ENCODE peak calls at places on chromosomes 11 and 22, in eight cellular contexts. I is psoas muscle, O is RWPE1, L is neural crest cell, U is heart left ventricle, P is GM12864, K is tibial nerve, A is mucosa of descending colon. V is an unnamed sample.

GRCh38 chr22:31872209-31872608 is 72.1 kb upstream of the YWHAH start:
- DNase-seq in I (no peak), O (no peak), L (no peak), U (no peak), P (no peak), K (no peak), A (no peak), V (peak)

GRCh38 chr11:75576445-75577049 is 14.5 kb downstream of the SERPINH1 start:
- DNase-seq in I (peak), O (no peak), L (no peak), U (no peak), P (no peak), K (peak), A (peak), V (peak)

GRCh38 chr22:20750461-20751184 is 23.3 kb upstream of the SERPIND1 start:
- DNase-seq in I (peak), O (peak), L (no peak), U (peak), P (no peak), K (peak), A (no peak), V (no peak)

GRCh38 chr11:78801161-78801884 is 226.7 kb upstream of the NARS2 start:
- DNase-seq in I (peak), O (no peak), L (no peak), U (no peak), P (no peak), K (peak), A (no peak), V (no peak)

GRCh38 chr11:110323786-110324185 is 27.4 kb upstream of the RDX start:
- DNase-seq in I (no peak), O (no peak), L (no peak), U (no peak), P (no peak), K (no peak), A (no peak), V (no peak)

GRCh38 chr11:55707029-55707428 is 45.0 kb downstream of the OR4C6 start:
- DNase-seq in I (no peak), O (peak), L (no peak), U (no peak), P (no peak), K (no peak), A (no peak), V (no peak)

GRCh38 chr11:108199446-108200321 is 22.8 kb downstream of the NPAT start:
- DNase-seq in I (no peak), O (peak), L (no peak), U (no peak), P (peak), K (no peak), A (no peak), V (no peak)

GRCh38 chr22:28151241-28151640 is 232.2 kb upstream of the PITPNB start:
- DNase-seq in I (no peak), O (no peak), L (no peak), U (no peak), P (no peak), K (no peak), A (no peak), V (no peak)

GRCh38 chr22:38925571-38926041 is 31.8 kb upstream of the APOBEC3A start:
- DNase-seq in I (no peak), O (no peak), L (no peak), U (no peak), P (no peak), K (no peak), A (no peak), V (no peak)

GRCh38 chr22:25668437-25668836 is 73.6 kb upstream of the MYO18B start:
- DNase-seq in I (no peak), O (no peak), L (no peak), U (no peak), P (no peak), K (peak), A (no peak), V (no peak)

GRCh38 chr22:23969071-23969470 is 2.4 kb downstream of the DDTL start:
- DNase-seq in I (no peak), O (no peak), L (no peak), U (no peak), P (no peak), K (no peak), A (no peak), V (no peak)

GRCh38 chr22:20464096-20464614 is 26.5 kb upstream of the SCARF2 start:
- DNase-seq in I (peak), O (no peak), L (no peak), U (no peak), P (no peak), K (no peak), A (no peak), V (no peak)

GRCh38 chr11:84714316-84714780 is 912.8 kb downstream of the DLG2 start:
- DNase-seq in I (peak), O (peak), L (peak), U (peak), P (no peak), K (no peak), A (peak), V (peak)

GRCh38 chr11:71582309-71582895 is at the start of gene KRTAP5-11:
- DNase-seq in I (no peak), O (no peak), L (no peak), U (no peak), P (no peak), K (no peak), A (no peak), V (no peak)

GRCh38 chr22:31344369-31345330 is 1.5 kb downstream of the PATZ1 start:
- DNase-seq in I (peak), O (no peak), L (no peak), U (no peak), P (no peak), K (peak), A (peak), V (no peak)

GRCh38 chr11:79287952-79288351 is 152.9 kb downstream of the TENM4 start:
- DNase-seq in I (no peak), O (no peak), L (no peak), U (no peak), P (no peak), K (peak), A (no peak), V (no peak)

GRCh38 chr22:35154937-35155387 is 89.0 kb downstream of the ISX start:
- DNase-seq in I (no peak), O (peak), L (peak), U (peak), P (peak), K (peak), A (peak), V (peak)

GRCh38 chr11:82855616-82856015 is 44.6 kb downstream of the PRCP start:
- DNase-seq in I (no peak), O (no peak), L (no peak), U (no peak), P (no peak), K (no peak), A (no peak), V (no peak)

GRCh38 chr22:43006016-43006505 is 8.9 kb downstream of the PACSIN2 start:
- DNase-seq in I (no peak), O (no peak), L (no peak), U (no peak), P (no peak), K (no peak), A (no peak), V (no peak)

GRCh38 chr11:121672630-121673487 is 220.1 kb upstream of the SORL1-AS1 start:
- DNase-seq in I (peak), O (no peak), L (no peak), U (peak), P (no peak), K (peak), A (no peak), V (no peak)

GRCh38 chr22:37148031-37148651 is 1.6 kb downstream of the IL2RB start:
- DNase-seq in I (no peak), O (no peak), L (no peak), U (peak), P (no peak), K (no peak), A (no peak), V (no peak)

GRCh38 chr22:49147171-49147570 is 680.5 kb downstream of the BRD1 start:
- DNase-seq in I (no peak), O (no peak), L (no peak), U (no peak), P (no peak), K (no peak), A (no peak), V (no peak)

GRCh38 chr11:119125849-119126248 is 4.5 kb downstream of the HINFP start:
- DNase-seq in I (no peak), O (no peak), L (no peak), U (no peak), P (no peak), K (no peak), A (peak), V (no peak)

GRCh38 chr11:122690801-122691649 is 35.5 kb downstream of the UBASH3B start:
- DNase-seq in I (no peak), O (no peak), L (no peak), U (no peak), P (no peak), K (peak), A (no peak), V (no peak)

GRCh38 chr11:6099577-6099976 is 7.9 kb upstream of the OR56B4 start:
- DNase-seq in I (no peak), O (no peak), L (no peak), U (no peak), P (no peak), K (no peak), A (no peak), V (no peak)

GRCh38 chr11:114159320-114159719 is 99.8 kb downstream of the ZBTB16 start:
- DNase-seq in I (peak), O (peak), L (no peak), U (no peak), P (no peak), K (no peak), A (no peak), V (no peak)

GRCh38 chr22:39592104-39593060 is 21.8 kb downstream of the CACNA1I start:
- DNase-seq in I (no peak), O (peak), L (no peak), U (no peak), P (no peak), K (no peak), A (no peak), V (no peak)

GRCh38 chr22:40346178-40347064 is at the start of gene ADSL:
- DNase-seq in I (peak), O (peak), L (peak), U (peak), P (peak), K (peak), A (peak), V (peak)

GRCh38 chr11:117281159-117281558 is 10.0 kb upstream of the BACE1-AS start:
- DNase-seq in I (no peak), O (peak), L (no peak), U (no peak), P (no peak), K (no peak), A (no peak), V (no peak)

GRCh38 chr11:68942090-68942620 is 38.5 kb downstream of the IGHMBP2 start:
- DNase-seq in I (no peak), O (no peak), L (no peak), U (no peak), P (no peak), K (no peak), A (no peak), V (no peak)

GRCh38 chr11:95450547-95451123 is 219.6 kb upstream of the SESN3 start:
- DNase-seq in I (no peak), O (no peak), L (no peak), U (no peak), P (no peak), K (no peak), A (no peak), V (no peak)

GRCh38 chr22:27801197-27801615 is 350 bp downstream of the MN1 start:
- DNase-seq in I (peak), O (peak), L (peak), U (no peak), P (no peak), K (no peak), A (peak), V (peak)

GRCh38 chr11:115580416-115580815 is 76.2 kb upstream of the CADM1 start:
- DNase-seq in I (no peak), O (no peak), L (no peak), U (no peak), P (no peak), K (no peak), A (no peak), V (no peak)

GRCh38 chr11:115578275-115578674 is 74.1 kb upstream of the CADM1 start:
- DNase-seq in I (no peak), O (no peak), L (no peak), U (no peak), P (no peak), K (no peak), A (no peak), V (no peak)

GRCh38 chr11:115577701-115578100 is 73.5 kb upstream of the CADM1 start:
- DNase-seq in I (no peak), O (no peak), L (no peak), U (no peak), P (no peak), K (no peak), A (no peak), V (no peak)

GRCh38 chr11:115579181-115579825 is 75.1 kb upstream of the CADM1 start:
- DNase-seq in I (no peak), O (no peak), L (no peak), U (no peak), P (no peak), K (no peak), A (no peak), V (no peak)

GRCh38 chr11:115576606-115577005 is 72.4 kb upstream of the CADM1 start:
- DNase-seq in I (no peak), O (peak), L (no peak), U (no peak), P (no peak), K (no peak), A (no peak), V (no peak)
- TF ChIP-seq CTCF in I (no peak), O (no peak), L (no peak), U (no peak), P (no peak), K (no peak), A (no peak), V (no peak)

GRCh38 chr11:2388431-2389024 is 11.4 kb downstream of the CD81 start:
- DNase-seq in I (no peak), O (no peak), L (no peak), U (no peak), P (no peak), K (no peak), A (no peak), V (no peak)

GRCh38 chr11:2390871-2391662 is 9.5 kb upstream of the TSSC4 start:
- DNase-seq in I (no peak), O (peak), L (no peak), U (peak), P (no peak), K (no peak), A (no peak), V (no peak)

GRCh38 chr11:2390091-2390870 is 10.3 kb upstream of the TSSC4 start:
- DNase-seq in I (peak), O (no peak), L (no peak), U (no peak), P (no peak), K (no peak), A (no peak), V (no peak)

GRCh38 chr11:2387266-2387982 is 10.3 kb downstream of the CD81 start:
- DNase-seq in I (no peak), O (no peak), L (no peak), U (no peak), P (no peak), K (no peak), A (no peak), V (no peak)

GRCh38 chr11:2389344-2390026 is 11.1 kb upstream of the TSSC4 start:
- DNase-seq in I (no peak), O (no peak), L (no peak), U (no peak), P (no peak), K (no peak), A (no peak), V (no peak)
- TF ChIP-seq CTCF in I (no peak), O (peak), L (peak), U (no peak), P (peak), K (no peak), A (no peak), V (no peak)

GRCh38 chr11:128942807-128943430 is at the start of gene TP53AIP1:
- DNase-seq in I (no peak), O (no peak), L (no peak), U (no peak), P (no peak), K (no peak), A (no peak), V (no peak)

GRCh38 chr11:128946646-128947045 is 4.0 kb upstream of the TP53AIP1 start:
- DNase-seq in I (no peak), O (no peak), L (no peak), U (no peak), P (no peak), K (no peak), A (no peak), V (no peak)

GRCh38 chr11:128953151-128953550 is 10.5 kb upstream of the TP53AIP1 start:
- DNase-seq in I (no peak), O (no peak), L (no peak), U (no peak), P (no peak), K (no peak), A (no peak), V (no peak)

GRCh38 chr11:128949791-128950454 is 7.3 kb upstream of the TP53AIP1 start:
- DNase-seq in I (no peak), O (no peak), L (no peak), U (no peak), P (no peak), K (no peak), A (no peak), V (no peak)

GRCh38 chr11:128948583-128948982 is 5.9 kb upstream of the TP53AIP1 start:
- DNase-seq in I (no peak), O (peak), L (no peak), U (no peak), P (no peak), K (no peak), A (no peak), V (peak)
- TF ChIP-seq CTCF in I (no peak), O (no peak), L (peak), U (peak), P (peak), K (no peak), A (no peak), V (no peak)

GRCh38 chr11:18203723-18204122 is 31.1 kb downstream of the MRGPRX4 start:
- DNase-seq in I (no peak), O (peak), L (peak), U (no peak), P (no peak), K (no peak), A (no peak), V (peak)
- TF ChIP-seq CTCF in I (no peak), O (peak), L (peak), U (no peak), P (peak), K (no peak), A (no peak), V (no peak)

DNA sequence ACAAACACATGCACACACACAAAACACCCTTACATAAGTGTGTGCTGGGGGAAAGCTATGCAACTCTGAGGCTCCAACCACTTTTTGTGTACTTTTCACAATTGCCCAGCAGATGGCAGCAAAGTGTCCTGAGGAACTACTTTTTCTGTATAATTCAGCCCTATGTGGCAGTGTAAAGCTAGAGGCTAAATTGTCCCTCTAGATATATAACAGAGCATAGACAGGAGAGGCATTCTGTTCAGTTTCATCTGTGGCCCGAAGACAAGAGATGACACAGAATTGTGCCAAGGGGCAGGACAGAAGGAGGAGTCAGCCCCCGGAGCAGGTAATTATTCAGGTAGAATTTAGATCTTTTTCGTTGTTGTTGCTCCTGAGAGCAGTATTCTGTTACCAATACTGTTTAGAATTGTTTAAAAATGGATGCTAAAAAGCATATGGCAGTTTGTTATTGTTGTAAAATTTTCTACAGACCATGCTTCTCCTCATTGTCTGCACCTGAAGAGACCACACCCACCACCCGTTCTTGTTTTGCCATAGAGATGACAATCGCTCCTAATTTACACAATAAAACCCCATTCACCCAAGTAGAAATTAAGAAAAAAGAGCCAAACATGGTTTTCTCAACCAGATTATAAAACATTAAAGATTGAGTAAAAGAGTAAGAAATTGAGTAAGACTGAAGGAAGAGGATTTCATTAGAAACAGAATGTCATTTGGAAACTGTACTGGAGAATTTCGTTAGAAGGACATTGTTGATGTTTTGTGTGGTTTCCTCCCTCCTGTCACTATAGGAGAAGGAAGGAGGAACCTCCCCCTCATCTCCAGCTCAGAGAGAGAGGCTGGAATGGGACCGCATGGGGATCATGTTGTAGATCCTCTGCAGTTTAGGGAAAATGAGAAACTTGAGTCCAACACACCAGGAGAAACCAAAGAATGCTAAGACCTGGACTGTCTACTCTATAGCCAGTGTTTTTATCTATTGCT is 14.5 kb upstream of the MS4A7 start:
- DNase-seq in I (no peak), O (peak), L (peak), U (peak), P (peak), K (peak), A (no peak), V (peak)
- TF ChIP-seq CTCF in I (peak), O (peak), L (peak), U (peak), P (peak), K (peak), A (peak), V (peak)

DNA sequence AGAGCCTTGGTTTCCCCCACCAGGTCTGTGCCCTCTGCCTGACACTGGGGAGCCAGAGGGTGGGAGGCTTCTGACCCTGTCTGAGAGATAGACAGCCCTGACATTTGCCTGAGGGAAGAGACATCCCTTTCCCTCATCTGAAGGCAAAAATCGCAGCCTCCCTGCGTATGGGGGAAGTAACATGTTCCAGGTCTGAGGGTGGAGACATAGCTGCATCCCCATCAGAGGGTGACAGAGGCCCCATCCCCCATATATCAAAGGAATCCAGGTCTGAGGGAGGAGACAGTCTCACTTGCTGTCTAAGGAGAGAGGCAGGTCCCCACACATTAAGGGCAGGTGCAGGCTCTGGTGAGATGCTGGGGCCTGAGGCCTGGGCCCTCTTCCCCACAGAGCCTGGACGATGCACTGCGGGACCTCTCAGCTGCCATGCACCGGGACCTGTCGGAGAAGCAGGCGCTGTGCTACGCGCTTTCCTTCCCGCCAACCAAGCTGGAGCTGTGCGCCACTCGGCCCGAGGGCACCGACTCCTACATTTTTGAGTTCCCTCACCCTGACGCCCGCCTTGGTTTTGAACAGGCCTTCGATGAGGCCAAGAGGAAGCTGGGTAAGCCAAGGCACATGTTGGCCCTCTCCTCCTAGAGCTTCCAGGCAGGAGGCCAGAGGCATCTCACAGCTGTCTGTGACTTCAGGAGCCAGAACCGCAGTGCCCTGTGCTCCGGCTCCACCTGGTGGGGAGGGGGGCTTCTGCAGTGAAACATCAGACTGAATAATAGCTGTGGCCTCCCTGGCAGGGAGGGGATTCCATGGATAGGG is 16.1 kb upstream of the RELT start:
- DNase-seq in I (peak), O (peak), L (peak), U (no peak), P (no peak), K (no peak), A (no peak), V (peak)
- TF ChIP-seq CTCF in I (peak), O (no peak), L (peak), U (no peak), P (peak), K (no peak), A (no peak), V (peak)

V was measured in endothelial cell.